ENCODE peak calls at places on chromosomes 3 and 15, in six cellular contexts. S is glutamatergic neuron; R is cerebellar cortex; T is activated T-cell treated with anti-CD3 and anti-CD28 coated beads for 24 hours; E is stimulated activated CD4-positive, alpha-beta T cell treated with anti-CD3 and anti-CD28 coated beads, Interleukin-2, amount 100 ng/mL, for 48 hours; N is dorsolateral prefrontal cortex. P is an unnamed sample.

GRCh38 chr3:171251842-171252241 is 208.4 kb downstream of the TNIK start:
- DNase-seq in T (no peak), S (no peak), R (no peak), E (no peak), N (no peak), P (no peak)

GRCh38 chr3:184570501-184570900 is 8.9 kb downstream of the EPHB3 start:
- DNase-seq in S (no peak), R (no peak), T (no peak), E (no peak), N (no peak), P (no peak)

GRCh38 chr3:99170867-99171517 is 269.5 kb upstream of the DCBLD2 start:
- DNase-seq in T (no peak), E (no peak), N (no peak), R (no peak), S (no peak), P (no peak)

GRCh38 chr3:71542548-71543370 is 40.8 kb downstream of the FOXP1 start:
- DNase-seq in T (no peak), R (peak; percentile 77), S (peak; percentile 52), N (peak; percentile 68), E (no peak), P (peak; percentile 46)

GRCh38 chr3:152892446-152892845 is 57.5 kb downstream of the P2RY1 start:
- DNase-seq in R (no peak), S (no peak), N (no peak), T (no peak), E (no peak), P (no peak)

GRCh38 chr15:66044837-66045236 is 175.5 kb downstream of the RAB11A start:
- DNase-seq in T (no peak), N (no peak), R (no peak), E (no peak), S (no peak), P (no peak)

GRCh38 chr3:132231633-132232032 is 85.6 kb upstream of the ACP3 start:
- DNase-seq in R (no peak), S (no peak), T (no peak), E (no peak), N (no peak), P (no peak)

GRCh38 chr3:26307805-26308204 is 314.8 kb upstream of the LRRC3B start:
- DNase-seq in N (no peak), T (no peak), E (no peak), S (no peak), R (no peak), P (no peak)

GRCh38 chr3:10459954-10460754 is 45.2 kb downstream of the ATP2B2 start:
- DNase-seq in T (peak; percentile 16), E (peak; percentile 45), R (no peak), N (no peak), S (no peak), P (peak; percentile 47)

GRCh38 chr3:30232142-30232541 is 374.3 kb upstream of the TGFBR2 start:
- DNase-seq in S (no peak), R (no peak), E (no peak), N (no peak), T (no peak), P (no peak)

GRCh38 chr3:170367797-170368196 is 10.3 kb downstream of the SKIL start:
- DNase-seq in N (no peak), R (no peak), S (no peak), T (no peak), E (no peak), P (no peak)

GRCh38 chr3:152505926-152506325 is 237.2 kb downstream of the MBNL1 start:
- DNase-seq in R (no peak), N (no peak), S (no peak), T (no peak), E (peak; percentile 11), P (peak; percentile 69)

GRCh38 chr3:35071768-35072167 is 567.6 kb upstream of the ARPP21 start:
- DNase-seq in E (no peak), T (no peak), N (no peak), R (no peak), S (no peak), P (no peak)

GRCh38 chr3:55877703-55878102 is 390.6 kb upstream of the WNT5A start:
- DNase-seq in N (no peak), E (no peak), T (no peak), S (no peak), R (no peak), P (no peak)

GRCh38 chr3:126551066-126551838 is 7.5 kb downstream of the C3orf22 start:
- DNase-seq in N (no peak), T (no peak), R (peak; percentile 64), S (peak; percentile 10), E (no peak), P (no peak)

GRCh38 chr3:38763569-38763968 is 52.4 kb downstream of the SCN10A start:
- DNase-seq in R (no peak), T (no peak), N (no peak), S (no peak), E (no peak), P (no peak)

GRCh38 chr3:58530354-58530865 is 6.6 kb downstream of the ACOX2 start:
- DNase-seq in T (no peak), S (no peak), R (no peak), N (no peak), E (no peak), P (no peak)

GRCh38 chr3:126540342-126540849 is 16.4 kb downstream of the CHST13 start:
- DNase-seq in S (peak; percentile 7), N (no peak), T (no peak), E (no peak), R (no peak), P (no peak)

GRCh38 chr3:10334461-10334860 is 13.5 kb upstream of the SEC13 start:
- DNase-seq in E (no peak), S (no peak), N (peak; percentile 75), T (no peak), R (peak; percentile 93), P (no peak)

GRCh38 chr3:153911111-153911510 is 210.1 kb upstream of the ARHGEF26 start:
- DNase-seq in N (no peak), E (no peak), R (no peak), T (no peak), S (no peak), P (no peak)

GRCh38 chr3:107882881-107883280 is 207.9 kb downstream of the CD47 start:
- DNase-seq in E (no peak), T (no peak), R (no peak), N (no peak), S (no peak), P (no peak)

GRCh38 chr15:29135702-29136426 is 133.8 kb downstream of the NSMCE3 start:
- DNase-seq in N (no peak), S (no peak), T (no peak), E (no peak), R (no peak), P (no peak)

GRCh38 chr3:90031121-90031520 is 923.7 kb downstream of the EPHA3 start:
- DNase-seq in S (no peak), E (no peak), N (no peak), R (no peak), T (no peak), P (no peak)

GRCh38 chr3:173743111-173743510 is 345.6 kb downstream of the NLGN1 start:
- DNase-seq in N (no peak), E (no peak), R (no peak), S (no peak), T (no peak), P (no peak)

GRCh38 chr15:66894363-66894762 is 171.0 kb upstream of the SMAD3 start:
- DNase-seq in E (no peak), R (no peak), S (no peak), T (no peak), N (no peak), P (no peak)

GRCh38 chr3:79994397-79994796 is 226.6 kb upstream of the ROBO1 start:
- DNase-seq in E (no peak), N (no peak), R (no peak), T (no peak), S (no peak), P (no peak)

GRCh38 chr3:122493296-122493695 is 21.4 kb downstream of the KPNA1 start:
- DNase-seq in S (no peak), E (no peak), T (no peak), N (no peak), R (no peak), P (no peak)

GRCh38 chr3:50816896-50817295 is 142.2 kb downstream of the DOCK3 start:
- DNase-seq in E (no peak), S (no peak), T (no peak), R (no peak), N (no peak), P (no peak)

GRCh38 chr3:10548997-10549396 is 43.6 kb upstream of the ATP2B2 start:
- DNase-seq in S (no peak), N (no peak), T (peak; percentile 10), E (no peak), R (no peak), P (no peak)

GRCh38 chr15:65219137-65219536 is 7.9 kb upstream of the CILP start:
- DNase-seq in T (no peak), E (no peak), S (no peak), R (no peak), N (no peak), P (no peak)

GRCh38 chr15:25864966-25865365 is 1.8 kb upstream of the ATP10A start:
- DNase-seq in R (no peak), S (no peak), T (no peak), E (no peak), N (no peak), P (no peak)

GRCh38 chr15:40445411-40446055 is 4.8 kb downstream of the BAHD1 start:
- DNase-seq in S (no peak), E (no peak), R (no peak), T (no peak), N (no peak), P (no peak)

GRCh38 chr3:196388946-196389345 is 43.3 kb downstream of the UBXN7 start:
- DNase-seq in N (no peak), S (no peak), T (no peak), R (no peak), E (no peak), P (no peak)

GRCh38 chr3:65890328-65890727 is 148.4 kb downstream of the MAGI1 start:
- DNase-seq in R (no peak), N (no peak), S (no peak), T (no peak), E (no peak), P (no peak)

GRCh38 chr15:70061086-70061370 is 36.7 kb downstream of the TLE3 start:
- DNase-seq in R (no peak), E (no peak), T (no peak), S (no peak), N (peak; percentile 57), P (no peak)

GRCh38 chr15:40449275-40449674 is 8.5 kb downstream of the BAHD1 start:
- DNase-seq in S (no peak), E (no peak), N (no peak), R (no peak), T (no peak), P (no peak)

GRCh38 chr3:113194747-113195400 is 16.5 kb upstream of the BOC start:
- DNase-seq in S (no peak), N (no peak), R (no peak), T (no peak), E (no peak), P (no peak)

P was measured in stimulated activated naive B cell treated with anti-CD40 and anti-IgM and Interleukin-4, amounts not matched to agents 10 μg/mL and 1 μg/mL and 100 μg/mL, for 72 hours.